ENCODE peak calls at places on chromosomes 1 and 21, in six cellular contexts. W is fibroblast of mammary gland, F is GF-D8, Q is LoVo, E is lung, H is GDM1. G is an unnamed sample.

GRCh38 chr1:206589206-206589605 is 23.1 kb downstream of the EIF2D start:
- DNase-seq in W (peak), F (no peak), Q (no peak), E (peak), H (no peak), G (no peak)

GRCh38 chr1:17765444-17766411 is 10.6 kb downstream of the ACTL8 start:
- DNase-seq in W (peak), F (no peak), Q (peak), E (no peak), H (no peak), G (no peak)

GRCh38 chr1:905071-905749 is 18.5 kb upstream of the SAMD11 start:
- DNase-seq in W (no peak), F (peak), Q (no peak), E (peak), H (no peak), G (peak)

GRCh38 chr21:42478504-42478903 is 17.5 kb downstream of the RSPH1 start:
- DNase-seq in W (no peak), F (no peak), Q (no peak), E (no peak), H (no peak), G (no peak)

GRCh38 chr1:216807696-216808095 is 84.5 kb upstream of the ESRRG start:
- DNase-seq in W (no peak), F (no peak), Q (no peak), E (no peak), H (no peak), G (no peak)

GRCh38 chr1:156816561-156817328 is at the start of gene SH2D2A:
- DNase-seq in W (peak), F (peak), Q (no peak), E (peak), H (peak), G (peak)

GRCh38 chr21:33541105-33541711 is 709 bp downstream of the GART start:
- DNase-seq in W (peak), F (no peak), Q (peak), E (no peak), H (no peak), G (no peak)

GRCh38 chr1:205370780-205371179 is 14.1 kb upstream of the KLHDC8A start:
- DNase-seq in W (no peak), F (no peak), Q (no peak), E (no peak), H (no peak), G (peak)

GRCh38 chr21:29888437-29888836 is 51.4 kb downstream of the GRIK1 start:
- DNase-seq in W (peak), F (no peak), Q (no peak), E (no peak), H (no peak), G (no peak)

GRCh38 chr1:214899908-214900470 is 182.5 kb upstream of the KCNK2 start:
- DNase-seq in W (peak), F (no peak), Q (no peak), E (no peak), H (no peak), G (no peak)

GRCh38 chr1:231684333-231685244 is 58.0 kb downstream of the DISC1 start:
- DNase-seq in W (no peak), F (no peak), Q (no peak), E (no peak), H (no peak), G (peak)

G was measured in stomach.